ENCODE peak calls at places on chromosomes 12 and 14, in six cellular contexts. H is heart right ventricle, R is GM23338, U is OCI-LY7, Y is neuronal stem cell, W is PC-3. E is an unnamed sample. For H3K4me1, the result is how much of the 10 kb centered on the place peaks cover.

GRCh38 chr14:54568821-54569591 is 2.1 kb downstream of the SAMD4A start:
- DNase-seq in H (no peak), R (no peak), U (no peak), Y (no peak), W (peak), E (peak)

GRCh38 chr12:22733756-22734155 is 108.8 kb downstream of the ETNK1 start:
- DNase-seq in H (no peak), R (no peak), U (no peak), Y (no peak), W (no peak), E (no peak)

GRCh38 chr12:9961106-9961505 is 10.1 kb upstream of the CLEC12A start:
- DNase-seq in H (no peak), R (no peak), U (no peak), Y (no peak), W (no peak), E (no peak)

GRCh38 chr14:68168460-68169109 is 349.0 kb downstream of the RAD51B start:
- DNase-seq in H (no peak), R (no peak), U (no peak), Y (no peak), W (no peak), E (no peak)

GRCh38 chr12:109981311-109981710 is 14.9 kb downstream of the GIT2 start:
- DNase-seq in H (no peak), R (no peak), U (no peak), Y (no peak), W (no peak), E (peak)

GRCh38 chr12:108907861-108908302 is 28.0 kb downstream of the DAO start:
- DNase-seq in H (no peak), R (peak), U (no peak), Y (no peak), W (peak), E (no peak)

GRCh38 chr14:44778562-44778961 is 183.2 kb downstream of the KLHL28 start:
- DNase-seq in H (no peak), R (peak), U (no peak), Y (peak), W (peak), E (no peak)

GRCh38 chr14:102076793-102077759 is 9.8 kb downstream of the HSP90AA1 start:
- DNase-seq in H (no peak), R (no peak), U (no peak), Y (no peak), W (peak), E (no peak)

GRCh38 chr12:104478396-104479140 is 21.8 kb downstream of the CHST11 start:
- DNase-seq in H (no peak), R (no peak), U (peak), Y (no peak), W (no peak), E (no peak)

GRCh38 chr14:102949801-102950451 is 27.5 kb downstream of the AMN start:
- DNase-seq in H (peak), R (no peak), U (no peak), Y (no peak), W (peak), E (no peak)

GRCh38 chr14:98382662-98383061 is 889.3 kb downstream of the BCL11B start:
- DNase-seq in H (no peak), R (no peak), U (no peak), Y (no peak), W (no peak), E (no peak)

GRCh38 chr12:94244165-94245133 is 96.1 kb downstream of the PLXNC1 start:
- DNase-seq in H (no peak), R (no peak), U (peak), Y (no peak), W (no peak), E (no peak)

GRCh38 chr14:99592933-99593753 is 10.9 kb downstream of the CCDC85C start:
- DNase-seq in H (peak), R (no peak), U (no peak), Y (no peak), W (no peak), E (no peak)

GRCh38 chr12:93737457-93738198 is 60.5 kb downstream of the CRADD start:
- DNase-seq in H (no peak), R (no peak), U (no peak), Y (no peak), W (no peak), E (no peak)

GRCh38 chr12:29750131-29750927 is 33.4 kb downstream of the TMTC1 start:
- DNase-seq in H (no peak), R (no peak), U (no peak), Y (no peak), W (no peak), E (no peak)

GRCh38 chr12:122691566-122691965 is 11.6 kb downstream of the HCAR2 start:
- DNase-seq in H (no peak), R (no peak), U (no peak), Y (no peak), W (no peak), E (no peak)

GRCh38 chr14:104591506-104592291 is 12.1 kb downstream of the C14orf180 start:
- DNase-seq in H (peak), R (no peak), U (no peak), Y (no peak), W (no peak), E (no peak)

GRCh38 chr14:50599700-50600444 is 39.9 kb downstream of the ATL1 start:
- DNase-seq in H (no peak), R (peak), U (peak), Y (peak), W (peak), E (no peak)

GRCh38 chr14:105275267-105275946 is 25.4 kb downstream of the BRF1 start:
- DNase-seq in H (no peak), R (no peak), U (no peak), Y (no peak), W (no peak), E (no peak)

GRCh38 chr14:22412936-22413411 is 176.1 kb downstream of the DAD1 start:
- DNase-seq in H (no peak), R (no peak), U (no peak), Y (peak), W (no peak), E (no peak)

GRCh38 chr12:102917026-102917787 is at the start of gene PAH:
- DNase-seq in H (no peak), R (peak), U (peak), Y (peak), W (no peak), E (no peak)

GRCh38 chr14:87830443-87831096 is 162.4 kb downstream of the GALC start:
- DNase-seq in H (no peak), R (peak), U (no peak), Y (peak), W (no peak), E (no peak)

GRCh38 chr12:38669530-38669929 is 235.9 kb downstream of the CPNE8 start:
- DNase-seq in H (no peak), R (no peak), U (no peak), Y (no peak), W (no peak), E (no peak)

GRCh38 chr14:53032161-53032803 is 81.4 kb upstream of the FERMT2 start:
- DNase-seq in H (no peak), R (no peak), U (no peak), Y (peak), W (peak), E (no peak)

GRCh38 chr14:90674716-90675115 is 141.5 kb downstream of the TTC7B start:
- DNase-seq in H (no peak), R (no peak), U (no peak), Y (no peak), W (no peak), E (no peak)

GRCh38 chr14:22375321-22375930 is 213.6 kb downstream of the DAD1 start:
- DNase-seq in H (no peak), R (peak), U (peak), Y (peak), W (peak), E (no peak)

GRCh38 chr14:68655961-68656360 is 136.9 kb downstream of the ZFP36L1 start:
- DNase-seq in H (no peak), R (no peak), U (peak), Y (no peak), W (peak), E (peak)

GRCh38 chr12:76618031-76618430 is 58.5 kb upstream of the OSBPL8 start:
- DNase-seq in H (no peak), R (no peak), U (no peak), Y (no peak), W (no peak), E (no peak)

GRCh38 chr14:36217027-36217426 is 40.5 kb upstream of the PTCSC3 start:
- DNase-seq in H (no peak), R (no peak), U (no peak), Y (no peak), W (no peak), E (no peak)

GRCh38 chr14:69073925-69074324 is 79.0 kb downstream of the DCAF5 start:
- DNase-seq in H (no peak), R (no peak), U (no peak), Y (no peak), W (no peak), E (no peak)

GRCh38 chr14:102159841-102160240 is 20.1 kb downstream of the WDR20 start:
- DNase-seq in H (no peak), R (no peak), U (no peak), Y (no peak), W (no peak), E (no peak)

GRCh38 chr12:16756833-16757552 is 151.0 kb upstream of the LMO3 start:
- DNase-seq in H (no peak), R (peak), U (no peak), Y (peak), W (no peak), E (no peak)

GRCh38 chr12:26126340-26127284 is 1.8 kb upstream of the BHLHE41 start:
- DNase-seq in H (peak), R (peak), U (no peak), Y (peak), W (peak), E (peak)

GRCh38 chr14:68285421-68286179 is 466.0 kb downstream of the RAD51B start:
- DNase-seq in H (no peak), R (no peak), U (peak), Y (no peak), W (no peak), E (no peak)

GRCh38 chr14:94387051-94388026 is 1.1 kb downstream of the SERPINA1 start:
- DNase-seq in H (no peak), R (no peak), U (no peak), Y (no peak), W (no peak), E (no peak)

GRCh38 chr14:94390372-94391086 is 2.1 kb upstream of the SERPINA1 start:
- DNase-seq in H (peak), R (peak), U (no peak), Y (no peak), W (peak), E (no peak)

GRCh38 chr14:94388027-94388895 is at the start of gene SERPINA1:
- DNase-seq in H (no peak), R (no peak), U (no peak), Y (no peak), W (peak), E (no peak)

GRCh38 chr14:94389731-94390371 is 1.4 kb upstream of the SERPINA1 start:
- DNase-seq in H (no peak), R (no peak), U (no peak), Y (no peak), W (no peak), E (no peak)

DNA sequence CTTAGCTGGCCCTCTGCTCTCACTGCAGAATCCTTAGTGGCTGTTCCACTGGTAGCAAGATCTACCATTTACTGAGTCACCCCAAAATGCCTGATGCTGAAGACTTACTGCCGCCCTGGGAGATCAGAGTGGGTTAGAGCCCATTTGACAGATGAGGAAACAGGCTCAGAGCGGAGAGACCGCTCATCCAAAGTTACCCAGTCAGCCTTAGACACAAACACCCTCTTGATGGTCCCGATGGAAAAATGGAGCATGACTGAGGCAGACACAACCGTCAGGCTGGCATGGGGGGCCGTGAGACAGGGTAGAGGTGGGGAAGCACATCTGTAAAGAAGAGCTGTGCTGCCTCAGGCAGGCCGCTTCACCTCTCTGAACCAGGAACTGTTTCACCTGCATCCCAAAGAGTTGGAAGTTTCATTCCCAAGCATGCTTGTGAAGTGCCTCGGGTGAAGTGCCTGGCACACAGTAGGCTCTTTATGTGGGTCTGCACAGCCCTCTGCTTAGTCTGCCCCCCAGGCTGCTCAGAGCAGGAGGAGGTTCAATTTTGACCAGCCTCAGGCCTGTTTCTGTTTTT is 581 bp upstream of the SERPINA1 start:
- DNase-seq in H (no peak), R (no peak), U (no peak), Y (no peak), W (no peak), E (no peak)
- H3K4me1 ChIP-seq in H (under half), R (under half), U (under half), Y (under half), W (under half), E (under half)

GRCh38 chr14:51653855-51654548 is 2.3 kb downstream of the FRMD6 start:
- DNase-seq in H (no peak), R (no peak), U (no peak), Y (no peak), W (no peak), E (no peak)
- H3K4me3 ChIP-seq in H (peak), R (peak), U (peak), Y (peak), W (peak), E (peak)

DNA sequence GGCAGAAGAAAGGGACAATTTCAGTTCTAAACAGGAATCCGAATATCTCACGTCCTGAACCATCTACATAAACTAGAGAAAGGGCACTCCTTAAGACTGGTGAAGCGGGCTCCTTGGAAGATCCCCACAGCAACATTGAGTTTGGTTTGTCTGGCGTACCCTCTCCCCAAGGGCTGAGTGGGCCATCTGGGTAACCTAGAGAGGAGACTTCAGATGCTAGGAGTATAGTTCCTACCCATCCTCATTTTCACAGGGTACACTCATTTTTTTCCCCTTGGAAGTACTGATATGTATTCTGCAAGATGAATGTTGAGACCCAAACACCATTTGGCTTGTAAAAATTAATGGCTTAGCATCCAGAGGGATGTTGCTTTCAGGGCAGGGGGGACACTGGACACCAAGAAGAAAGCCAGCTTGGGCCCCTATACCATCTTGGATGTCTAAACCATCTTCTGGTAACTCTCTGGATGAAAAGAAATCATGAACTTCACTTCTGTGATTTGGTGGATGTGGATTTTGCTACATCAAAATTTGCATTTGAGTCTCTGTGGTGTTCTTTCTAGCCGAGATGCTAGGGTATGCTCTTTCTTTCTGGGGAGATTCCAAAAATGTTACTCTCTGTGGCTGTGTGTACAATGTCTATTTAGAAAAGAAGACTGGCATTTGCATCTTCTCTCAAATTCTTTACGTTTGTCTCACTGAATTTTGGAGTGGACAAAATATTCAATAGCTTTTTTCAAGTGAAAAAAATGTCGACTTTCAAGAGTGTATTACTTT is 97.7 kb downstream of the ETV6 start:
- DNase-seq in H (no peak), R (no peak), U (no peak), Y (no peak), W (no peak), E (no peak)
- H3K4me1 ChIP-seq in H (under half), R (under half), U (half or more), Y (under half), W (under half), E (under half)

GRCh38 chr14:100827751-100828447 is 2.0 kb downstream of the MEG3 start:
- DNase-seq in H (no peak), R (no peak), U (no peak), Y (no peak), W (peak), E (no peak)

GRCh38 chr14:100828448-100828834 is 2.5 kb downstream of the MEG3 start:
- DNase-seq in H (no peak), R (no peak), U (no peak), Y (no peak), W (no peak), E (no peak)

GRCh38 chr14:100825691-100826331 is at the start of gene MEG3:
- DNase-seq in H (peak), R (no peak), U (no peak), Y (no peak), W (no peak), E (peak)

GRCh38 chr14:100826371-100827139 is 637 bp downstream of the MEG3 start:
- DNase-seq in H (no peak), R (no peak), U (no peak), Y (no peak), W (no peak), E (no peak)

GRCh38 chr14:100827140-100827517 is 1.2 kb downstream of the MEG3 start:
- DNase-seq in H (no peak), R (no peak), U (no peak), Y (no peak), W (no peak), E (no peak)
- H3K4me3 ChIP-seq in H (peak), R (no peak), U (no peak), Y (no peak), W (no peak), E (peak)

GRCh38 chr12:559208-559905 is 99.6 kb downstream of the B4GALNT3 start:
- DNase-seq in H (no peak), R (no peak), U (no peak), Y (no peak), W (no peak), E (no peak)
- H3K4me1 ChIP-seq in H (under half), R (under half), U (under half), Y (under half), W (under half), E (under half)

GRCh38 chr12:6335451-6336078 is 6.3 kb downstream of the TNFRSF1A start:
- DNase-seq in H (peak), R (peak), U (peak), Y (no peak), W (peak), E (peak)

GRCh38 chr12:6334359-6334758 is 7.5 kb downstream of the TNFRSF1A start:
- DNase-seq in H (no peak), R (no peak), U (no peak), Y (no peak), W (no peak), E (no peak)

GRCh38 chr12:6333566-6333965 is 8.3 kb downstream of the TNFRSF1A start:
- DNase-seq in H (no peak), R (no peak), U (no peak), Y (no peak), W (no peak), E (no peak)

GRCh38 chr12:6336079-6336858 is 5.6 kb downstream of the TNFRSF1A start:
- DNase-seq in H (peak), R (peak), U (no peak), Y (peak), W (peak), E (peak)

DNA sequence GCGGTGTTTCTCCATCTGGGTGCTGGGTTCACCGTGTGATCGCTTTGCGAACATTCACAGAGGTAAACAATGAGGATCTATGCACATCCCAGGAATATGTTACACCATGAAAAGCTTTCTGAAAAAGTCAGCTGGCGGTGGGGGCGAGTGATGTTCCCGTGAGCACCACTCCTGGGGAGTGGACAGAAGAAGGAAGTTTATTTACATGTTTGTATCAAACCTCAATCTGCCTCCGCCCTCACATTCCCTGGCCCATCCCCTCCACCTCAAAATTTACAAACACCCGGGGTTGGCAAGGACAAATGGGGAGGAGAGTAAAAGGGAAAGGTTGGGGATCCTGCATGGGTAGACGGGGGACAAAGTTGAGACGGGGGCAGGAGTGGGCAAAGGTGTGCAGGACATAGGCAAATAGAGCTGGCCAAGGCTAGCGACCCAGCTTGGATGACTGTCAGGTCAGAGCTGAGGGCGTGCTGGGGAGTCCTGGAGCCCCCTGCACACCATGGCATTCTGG is 6.9 kb downstream of the TNFRSF1A start:
- DNase-seq in H (no peak), R (no peak), U (no peak), Y (no peak), W (no peak), E (no peak)
- H3K4me3 ChIP-seq in H (peak), R (peak), U (peak), Y (no peak), W (peak), E (peak)

DNA sequence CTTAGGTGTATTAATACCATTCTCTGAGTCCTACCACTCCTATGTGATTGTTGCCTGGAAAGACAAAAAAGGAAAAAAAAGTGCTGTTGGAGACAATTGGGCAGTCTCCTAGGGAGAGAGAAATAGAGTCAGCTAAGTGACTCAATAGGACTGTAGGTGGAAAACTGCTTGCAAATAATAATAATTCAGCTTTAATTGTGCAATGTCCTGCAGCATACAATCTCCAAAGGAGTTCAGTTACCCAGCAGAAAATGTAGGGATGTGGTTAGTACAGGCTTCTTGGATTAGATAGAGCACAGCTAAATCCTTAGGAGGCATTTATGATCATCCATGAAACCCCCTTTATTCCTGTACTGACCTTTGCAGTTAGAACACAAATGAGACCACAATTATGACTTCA is 3.0 kb upstream of the SRSF9 start:
- DNase-seq in H (no peak), R (no peak), U (no peak), Y (no peak), W (no peak), E (no peak)
- H3K4me1 ChIP-seq in H (under half), R (under half), U (under half), Y (under half), W (half or more), E (under half)

E was measured in right atrium auricular region.